ENCODE peak calls at places on chromosomes 3 and 15, in four cellular contexts. I is NCI-H2081, H is T-helper 9 cell, M is psoas muscle. F is an unnamed sample.

GRCh38 chr3:149781216-149781615 is 11.1 kb downstream of the ANKUB1 start:
- DNase-seq in I (no peak), H (no peak), M (no peak), F (no peak)

GRCh38 chr3:112973325-112974177 is 1.4 kb downstream of the CD200R1 start:
- DNase-seq in M (no peak), H (no peak), I (no peak), F (no peak)

GRCh38 chr3:51686512-51687215 is 15.6 kb downstream of the TEX264 start:
- DNase-seq in M (peak; percentile 71), H (peak; percentile 77), I (no peak), F (peak; percentile 40)

GRCh38 chr3:183299976-183300375 is 46.9 kb downstream of the B3GNT5 start:
- DNase-seq in I (no peak), H (no peak), M (peak; percentile 70), F (no peak)

GRCh38 chr3:31695280-31696008 is 162.7 kb downstream of the STT3B start:
- DNase-seq in M (no peak), I (no peak), H (peak; percentile 4), F (no peak)

GRCh38 chr15:98241032-98241554 is 280.6 kb downstream of the ARRDC4 start:
- DNase-seq in I (no peak), M (no peak), H (no peak), F (no peak)

GRCh38 chr3:5846271-5846670 is 658.8 kb downstream of the EDEM1 start:
- DNase-seq in I (no peak), H (no peak), M (no peak), F (no peak)

GRCh38 chr15:56984681-56985515 is 66.5 kb downstream of the TCF12 start:
- DNase-seq in H (no peak), M (no peak), I (no peak), F (no peak)

GRCh38 chr3:30282052-30282708 is 324.2 kb upstream of the TGFBR2 start:
- DNase-seq in M (no peak), I (no peak), H (no peak), F (no peak)

GRCh38 chr15:34679326-34679725 is 75.5 kb downstream of the GJD2 start:
- DNase-seq in H (no peak), M (no peak), I (no peak), F (no peak)

GRCh38 chr15:98955980-98956723 is 51.4 kb downstream of the PGPEP1L start:
- DNase-seq in H (no peak), I (no peak), M (no peak), F (no peak)

GRCh38 chr3:50671331-50671730 is 3.4 kb upstream of the DOCK3 start:
- DNase-seq in H (no peak), I (no peak), M (no peak), F (no peak)

GRCh38 chr15:90954712-90955671 is at the start of gene RCCD1:
- DNase-seq in H (peak; percentile 77), I (peak; percentile 95), M (peak; percentile 98), F (peak; percentile 97)

GRCh38 chr3:110667216-110667615 is 404.4 kb upstream of the NECTIN3 start:
- DNase-seq in I (no peak), M (no peak), H (no peak), F (no peak)

GRCh38 chr3:31523543-31523942 is 9.2 kb upstream of the STT3B start:
- DNase-seq in H (no peak), M (no peak), I (no peak), F (no peak)

GRCh38 chr15:52112203-52112750 is 298 bp downstream of the BCL2L10 start:
- DNase-seq in I (no peak), M (no peak), H (peak; percentile 20), F (no peak)

GRCh38 chr3:11591401-11592266 is 52.1 kb downstream of the VGLL4 start:
- DNase-seq in M (peak; percentile 72), H (no peak), I (no peak), F (no peak)

GRCh38 chr3:52721002-52721741 is 15.3 kb downstream of the SPCS1 start:
- DNase-seq in I (no peak), H (no peak), M (no peak), F (no peak)

GRCh38 chr15:43828061-43828657 is 1.4 kb downstream of the WDR76 start:
- DNase-seq in I (no peak), M (no peak), H (no peak), F (no peak)

GRCh38 chr15:73686781-73687256 is 2.6 kb downstream of the CD276 start:
- DNase-seq in H (no peak), M (no peak), I (no peak), F (no peak)

GRCh38 chr3:79161941-79162340 is 605.9 kb downstream of the ROBO1 start:
- DNase-seq in M (no peak), I (no peak), H (no peak), F (no peak)

GRCh38 chr3:57518276-57518914 is 25.7 kb downstream of the DNAH12 start:
- DNase-seq in H (no peak), I (no peak), M (no peak), F (no peak)

GRCh38 chr15:73915085-73915484 is 11.2 kb upstream of the LOXL1 start:
- DNase-seq in I (no peak), M (no peak), H (no peak), F (no peak)

GRCh38 chr3:184348057-184348382 is 10.6 kb downstream of the FAM131A start:
- DNase-seq in M (no peak), I (no peak), H (no peak), F (no peak)

GRCh38 chr3:53243165-53243564 is 12.7 kb downstream of the TKT start:
- DNase-seq in M (peak; percentile 61), H (no peak), I (no peak), F (no peak)

GRCh38 chr3:147987549-147987948 is 578.4 kb downstream of the ZIC1 start:
- DNase-seq in H (no peak), I (no peak), M (no peak), F (no peak)

GRCh38 chr15:61169904-61170695 is 59.0 kb downstream of the RORA start:
- DNase-seq in M (no peak), I (no peak), H (no peak), F (no peak)

GRCh38 chr15:42994546-42994945 is 74.0 kb upstream of the TTBK2 start:
- DNase-seq in H (no peak), I (no peak), M (no peak), F (no peak)

GRCh38 chr3:50267280-50267913 is 1.6 kb upstream of the SEMA3B start:
- DNase-seq in H (no peak), I (no peak), M (peak; percentile 85), F (peak; percentile 76)

GRCh38 chr3:176987901-176988300 is 209.4 kb downstream of the TBL1XR1 start:
- DNase-seq in H (no peak), I (no peak), M (no peak), F (peak; percentile 47)

F was measured in lung.